ENCODE peak calls at places on chromosome 19, in ten cellular contexts. F, W, G, D, M, V, Z, H, K and L are unnamed samples.

GRCh38 chr19:1173845-1174809 is at the start of gene SBNO2:
- DNase-seq in F (peak; percentile 91), W (peak; percentile 99), G (peak; percentile 95), D (peak; percentile 51), M (peak; percentile 78), V (peak; percentile 64), Z (peak; percentile 89), H (peak; percentile 68), K (peak; percentile 84), L (peak; percentile 92)

GRCh38 chr19:41531438-41532311 is 44.3 kb upstream of the CEACAM21 start:
- DNase-seq in F (peak; percentile 78), W (no peak), G (peak; percentile 15), D (no peak), M (peak; percentile 13), V (peak; percentile 67), Z (peak; percentile 97), H (peak; percentile 11), K (no peak), L (peak; percentile 89)

GRCh38 chr19:19510432-19510831 is 4.9 kb downstream of the TSSK6 start:
- DNase-seq in F (peak; percentile 18), W (no peak), G (no peak), D (no peak), M (no peak), V (no peak), Z (no peak), H (no peak), K (no peak), L (no peak)

GRCh38 chr19:45442927-45443461 is 19.3 kb upstream of the ERCC1 start:
- DNase-seq in F (no peak), W (no peak), G (no peak), D (no peak), M (no peak), V (no peak), Z (peak; percentile 77), H (no peak), K (no peak), L (no peak)

GRCh38 chr19:55927991-55928390 is 4.1 kb downstream of the NLRP13 start:
- DNase-seq in F (no peak), W (no peak), G (no peak), D (no peak), M (no peak), V (no peak), Z (no peak), H (no peak), K (no peak), L (no peak)

GRCh38 chr19:35777411-35777841 is 2.1 kb downstream of the ARHGAP33 start:
- DNase-seq in F (no peak), W (no peak), G (no peak), D (peak; percentile 6), M (no peak), V (no peak), Z (no peak), H (no peak), K (no peak), L (peak; percentile 48)

GRCh38 chr19:42134671-42135070 is 2.4 kb upstream of the POU2F2 start:
- DNase-seq in F (no peak), W (peak; percentile 73), G (no peak), D (no peak), M (no peak), V (no peak), Z (no peak), H (no peak), K (no peak), L (no peak)

GRCh38 chr19:58513694-58514563 is 2.1 kb upstream of the SLC27A5 start:
- DNase-seq in F (peak; percentile 99), W (peak; percentile 99), G (peak; percentile 78), D (peak; percentile 60), M (no peak), V (peak; percentile 93), Z (peak; percentile 96), H (peak; percentile 60), K (peak; percentile 95), L (peak; percentile 91)

GRCh38 chr19:2795827-2796658 is 10.7 kb downstream of the THOP1 start:
- DNase-seq in F (no peak), W (no peak), G (no peak), D (no peak), M (no peak), V (no peak), Z (no peak), H (no peak), K (no peak), L (no peak)

GRCh38 chr19:16872728-16873127 is 16.1 kb upstream of the F2RL3 start:
- DNase-seq in F (no peak), W (no peak), G (no peak), D (no peak), M (no peak), V (no peak), Z (no peak), H (no peak), K (no peak), L (no peak)

GRCh38 chr19:30046522-30046921 is 104.5 kb downstream of the URI1 start:
- DNase-seq in F (peak; percentile 64), W (no peak), G (no peak), D (no peak), M (no peak), V (no peak), Z (peak; percentile 43), H (no peak), K (no peak), L (no peak)